ENCODE peak calls at places on chromosome 15, in ten cellular contexts. M is omental fat pad, H is foreskin fibroblast, F is epithelial cell of esophagus, E is sigmoid colon, O is GM13976, S is cardiac fibroblast, Y is GM23338, G is astrocyte of the spinal cord, C is neural progenitor cell. K is an unnamed sample.

GRCh38 chr15:49628379-49628778 is 7.5 kb downstream of the DTWD1 start:
- DNase-seq in G (no peak), Y (no peak), F (no peak), S (no peak), O (no peak), E (no peak), H (no peak), M (no peak), C (no peak), K (no peak)

GRCh38 chr15:71151061-71151460 is 35.8 kb downstream of the THSD4 start:
- DNase-seq in E (no peak), Y (no peak), M (no peak), S (peak; percentile 39), F (peak; percentile 61), O (no peak), H (no peak), C (no peak), G (peak; percentile 43), K (no peak)

GRCh38 chr15:25418202-25418601 is 20.6 kb downstream of the UBE3A start:
- DNase-seq in S (no peak), F (no peak), E (no peak), G (no peak), H (no peak), Y (no peak), O (no peak), C (no peak), M (no peak), K (no peak)

GRCh38 chr15:43487271-43487895 is 5.6 kb downstream of the TP53BP1 start:
- DNase-seq in M (no peak), G (peak; percentile 36), S (no peak), F (no peak), O (no peak), H (no peak), Y (no peak), E (no peak), C (no peak), K (no peak)

GRCh38 chr15:67923647-67923971 is 83.8 kb upstream of the RNU6-1 start:
- DNase-seq in G (no peak), M (no peak), E (no peak), O (no peak), S (peak; percentile 74), Y (no peak), H (no peak), F (no peak), C (no peak), K (no peak)

GRCh38 chr15:41936649-41937567 is 35.4 kb downstream of the EHD4 start:
- DNase-seq in S (peak; percentile 68), F (no peak), G (peak; percentile 58), Y (no peak), E (no peak), M (no peak), H (no peak), C (no peak), O (peak; percentile 61), K (peak; percentile 66)

GRCh38 chr15:58457466-58457965 is 25.7 kb downstream of the LIPC start:
- DNase-seq in G (peak; percentile 83), C (no peak), H (peak; percentile 86), F (peak; percentile 61), M (no peak), E (no peak), Y (no peak), O (peak; percentile 67), S (peak; percentile 33), K (peak; percentile 65)

GRCh38 chr15:81529444-81529950 is 155.5 kb upstream of the TMC3 start:
- DNase-seq in S (no peak), G (no peak), H (no peak), M (no peak), Y (no peak), C (no peak), F (no peak), O (no peak), E (no peak), K (no peak)

GRCh38 chr15:93617443-93617842 is 528.4 kb upstream of the RGMA start:
- DNase-seq in Y (no peak), G (no peak), E (no peak), S (no peak), O (no peak), M (no peak), H (no peak), F (no peak), C (no peak), K (no peak)

GRCh38 chr15:75209289-75209676 is 7.6 kb downstream of the C15orf39 start:
- DNase-seq in M (no peak), E (no peak), F (no peak), Y (no peak), O (no peak), G (no peak), S (no peak), C (no peak), H (no peak), K (no peak)

GRCh38 chr15:99096894-99097426 is 7.9 kb upstream of the SYNM start:
- DNase-seq in M (no peak), O (no peak), H (no peak), E (peak; percentile 91), F (peak; percentile 7), G (no peak), Y (no peak), C (no peak), S (peak; percentile 6), K (no peak)
- TF ChIP-seq CTCF in M (no peak), O (no peak), H (no peak), E (no peak), F (no peak), G (no peak), Y (no peak), C (no peak), S (no peak), K (no peak)

GRCh38 chr15:88220443-88221186 is 35.9 kb downstream of the NTRK3 start:
- DNase-seq in S (no peak), H (no peak), F (no peak), M (no peak), E (no peak), O (no peak), C (no peak), Y (no peak), G (no peak), K (no peak)
- TF ChIP-seq CTCF in S (no peak), H (no peak), F (no peak), M (no peak), E (no peak), O (no peak), C (no peak), Y (no peak), G (no peak), K (no peak)

DNA sequence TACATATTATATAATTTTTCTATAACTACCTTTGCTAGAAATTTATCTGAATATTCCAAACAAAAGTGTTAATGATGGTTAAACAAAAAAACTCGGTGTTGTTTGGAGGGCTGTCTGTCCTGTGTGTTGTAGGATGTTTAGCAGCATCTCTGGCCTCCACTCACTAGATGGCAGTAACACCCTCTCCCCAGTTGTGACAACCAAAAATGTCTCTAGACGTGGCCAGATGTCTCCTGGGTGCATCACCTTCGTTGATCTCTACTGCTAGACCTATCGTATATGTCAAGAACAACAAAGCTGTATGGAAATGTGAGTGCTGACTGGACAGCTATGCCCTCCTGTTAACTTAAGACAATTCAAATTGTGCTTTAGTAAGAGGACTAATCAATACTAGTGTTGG is 14.1 kb downstream of the ANKRD34C start:
- DNase-seq in F (no peak), E (no peak), G (no peak), S (no peak), C (no peak), O (no peak), H (no peak), Y (peak; percentile 34), M (no peak), K (no peak)
- TF ChIP-seq CTCF in F (peak; percentile 52), E (no peak), G (peak; percentile 14), S (peak; percentile 15), C (peak; percentile 22), O (no peak), H (no peak), Y (peak; percentile 47), M (no peak), K (no peak)

GRCh38 chr15:51737538-51738305 is at the start of gene LYSMD2:
- DNase-seq in S (peak; percentile 70), G (peak; percentile 52), O (peak; percentile 79), E (peak; percentile 89), F (peak; percentile 51), Y (peak; percentile 69), C (peak; percentile 74), H (peak; percentile 53), M (no peak), K (peak; percentile 74)
- TF ChIP-seq CTCF in S (no peak), G (no peak), O (no peak), E (no peak), F (no peak), Y (no peak), C (no peak), H (no peak), M (no peak), K (no peak)

DNA sequence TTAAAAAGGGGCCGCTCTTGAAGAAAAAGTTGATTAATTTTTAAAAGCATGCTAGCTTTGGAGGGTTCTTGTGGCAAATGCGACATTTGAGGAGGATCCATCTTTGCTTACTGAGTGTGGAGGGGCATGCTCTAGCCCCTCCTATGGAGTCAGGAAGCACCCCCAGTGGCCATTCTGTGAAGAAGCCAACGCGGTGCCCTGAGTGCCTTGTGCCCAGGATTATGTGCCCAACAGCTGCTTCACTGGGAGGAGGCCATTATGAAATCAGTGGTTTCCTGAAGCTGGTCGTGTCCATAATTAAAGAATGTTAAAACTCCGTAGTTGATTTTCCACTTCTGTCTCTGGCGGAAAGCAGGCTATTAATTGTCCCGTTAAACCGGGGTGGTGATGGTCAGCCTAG is 69.1 kb upstream of the TNFAIP8L3 start:
- DNase-seq in H (no peak), F (no peak), C (no peak), S (no peak), E (no peak), O (no peak), G (no peak), M (no peak), Y (peak; percentile 48), K (no peak)
- TF ChIP-seq CTCF in H (no peak), F (no peak), C (peak; percentile 17), S (no peak), E (no peak), O (no peak), G (no peak), M (no peak), Y (peak; percentile 34), K (no peak)

K was measured in GM10248.